ENCODE peak calls at places on chromosomes 3 and 15, in ten cellular contexts. Q is astrocyte, R is psoas muscle, J is tibial nerve, G is tibial artery, C is Panc1, U is left ventricle myocardium inferior, H is thoracic aorta, P is breast epithelium, I is neuronal stem cell. Y is an unnamed sample. For H3K4me1, the result is how much of the 10 kb centered on the place peaks cover.

GRCh38 chr15:81338422-81339007 is 14.6 kb upstream of the STARD5 start:
- DNase-seq in H (peak), I (no peak), U (peak), R (peak), Q (peak), J (peak), P (no peak), G (peak), C (no peak), Y (no peak)

GRCh38 chr3:196207833-196208607 is 3.2 kb downstream of the ZDHHC19 start:
- DNase-seq in G (no peak), J (no peak), P (no peak), Q (no peak), H (no peak), R (peak), C (no peak), I (peak), U (peak), Y (peak)

GRCh38 chr3:45841380-45841700 is 579 bp downstream of the LZTFL1 start:
- DNase-seq in I (peak), G (no peak), Q (peak), U (no peak), J (no peak), H (no peak), P (no peak), R (peak), C (no peak), Y (no peak)

GRCh38 chr3:123067689-123068226 is 933 bp downstream of the PDIA5 start:
- DNase-seq in U (no peak), C (no peak), H (no peak), Q (no peak), J (no peak), I (no peak), G (no peak), P (no peak), R (no peak), Y (no peak)

GRCh38 chr3:105385868-105386508 is 19.3 kb downstream of the ALCAM start:
- DNase-seq in R (no peak), G (no peak), C (no peak), Q (no peak), J (no peak), H (no peak), I (no peak), P (no peak), U (no peak), Y (no peak)

GRCh38 chr3:5058463-5058862 is 63.6 kb upstream of the ARL8B start:
- DNase-seq in R (no peak), H (no peak), C (no peak), U (no peak), Q (peak), P (no peak), G (no peak), I (no peak), J (no peak), Y (no peak)

GRCh38 chr3:156586905-156587766 is 32.2 kb upstream of the SSR3 start:
- DNase-seq in G (no peak), I (no peak), U (no peak), R (no peak), P (no peak), Q (no peak), C (no peak), J (no peak), H (no peak), Y (no peak)

GRCh38 chr3:143121240-143122088 is 1.9 kb downstream of the CHST2 start:
- DNase-seq in P (no peak), G (no peak), C (no peak), R (peak), J (no peak), Q (no peak), I (peak), U (peak), H (no peak), Y (peak)

GRCh38 chr3:185998136-185998535 is 60.3 kb upstream of the TRA2B start:
- DNase-seq in G (no peak), P (no peak), Q (no peak), I (no peak), H (no peak), R (no peak), U (no peak), C (no peak), J (no peak), Y (no peak)

GRCh38 chr3:124832782-124833709 is 54.1 kb downstream of the ITGB5 start:
- DNase-seq in J (no peak), P (no peak), R (no peak), Q (peak), C (no peak), U (no peak), G (no peak), I (no peak), H (no peak), Y (no peak)

GRCh38 chr3:150945226-150945625 is 27.3 kb downstream of the CLRN1 start:
- DNase-seq in R (no peak), H (no peak), C (no peak), Q (peak), U (no peak), P (no peak), J (peak), I (no peak), G (no peak), Y (no peak)

GRCh38 chr3:79012946-79013362 is 754.8 kb downstream of the ROBO1 start:
- DNase-seq in J (no peak), P (no peak), U (no peak), R (no peak), Q (no peak), G (no peak), I (no peak), H (no peak), C (no peak), Y (no peak)

GRCh38 chr3:169162107-169162506 is 501.4 kb downstream of the MECOM start:
- DNase-seq in I (no peak), Q (no peak), G (no peak), C (no peak), J (no peak), H (no peak), R (no peak), U (no peak), P (no peak), Y (no peak)

GRCh38 chr15:76253851-76254440 is 57.3 kb downstream of the ETFA start:
- DNase-seq in J (no peak), P (no peak), H (no peak), R (no peak), G (no peak), C (no peak), U (no peak), I (no peak), Q (peak), Y (no peak)

GRCh38 chr3:67327582-67327981 is 326.8 kb downstream of the SUCLG2 start:
- DNase-seq in R (no peak), C (no peak), P (no peak), H (no peak), I (no peak), Q (no peak), U (no peak), G (no peak), J (no peak), Y (no peak)

GRCh38 chr15:52337961-52338535 is 42.4 kb upstream of the MYO5C start:
- DNase-seq in U (no peak), H (no peak), G (no peak), C (no peak), P (no peak), J (no peak), R (no peak), Q (no peak), I (no peak), Y (no peak)

GRCh38 chr3:186839874-186840641 is 2.5 kb upstream of the ADIPOQ start:
- DNase-seq in H (peak), U (no peak), J (no peak), G (peak), P (no peak), C (no peak), R (no peak), I (no peak), Q (peak), Y (no peak)

GRCh38 chr15:74441248-74441939 is 7.6 kb upstream of the SEMA7A start:
- DNase-seq in I (no peak), R (no peak), U (no peak), P (no peak), Q (no peak), J (no peak), G (no peak), H (no peak), C (no peak), Y (no peak)

GRCh38 chr15:90099072-90099867 is 3.0 kb downstream of the IDH2 start:
- DNase-seq in J (no peak), Q (no peak), R (no peak), G (no peak), H (no peak), P (no peak), U (no peak), I (no peak), C (no peak), Y (peak)

GRCh38 chr3:169034401-169034800 is 629.1 kb downstream of the MECOM start:
- DNase-seq in C (no peak), G (no peak), Q (no peak), I (no peak), J (no peak), H (no peak), R (no peak), P (no peak), U (no peak), Y (no peak)

GRCh38 chr15:50353251-50353998 is 1.6 kb downstream of the GABPB1 start:
- DNase-seq in U (no peak), I (no peak), H (no peak), C (no peak), G (no peak), Q (peak), R (no peak), P (no peak), J (no peak), Y (no peak)

GRCh38 chr3:13020159-13020558 is 53.1 kb downstream of the IQSEC1 start:
- DNase-seq in P (peak), H (no peak), R (no peak), U (no peak), Q (no peak), G (no peak), C (no peak), J (no peak), I (no peak), Y (no peak)
- H3K4me1 ChIP-seq in P (under half), H (half or more), R (under half), U (half or more), Q (half or more), G (under half), C (under half), J (under half), I (half or more), Y (under half)

DNA sequence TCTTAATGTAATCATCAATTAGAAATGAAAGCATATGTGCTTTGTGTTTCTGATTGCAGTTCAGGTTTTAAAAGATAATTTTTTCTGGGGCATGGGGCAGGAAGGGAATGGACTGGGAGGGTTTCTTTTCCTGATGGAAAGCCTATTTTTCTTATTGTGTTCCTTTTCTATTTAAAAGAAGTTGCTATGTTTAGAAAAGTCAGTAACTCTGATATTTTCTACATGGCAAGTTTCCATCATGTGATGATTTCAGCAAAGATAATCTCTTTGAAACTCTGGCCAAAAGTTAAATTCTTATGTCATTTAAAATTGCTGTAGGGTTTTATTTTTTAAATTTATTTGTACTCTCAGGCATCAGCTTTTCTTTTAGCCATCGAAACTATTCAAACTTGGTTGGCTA is 601.3 kb downstream of the FOXP1 start:
- DNase-seq in H (no peak), U (no peak), J (no peak), I (no peak), P (no peak), G (no peak), C (no peak), Q (no peak), R (no peak), Y (no peak)
- H3K27ac ChIP-seq in H (peak), U (peak), J (peak), I (peak), P (peak), G (peak), C (no peak), Q (peak), R (peak), Y (no peak)

GRCh38 chr15:98855067-98855814 is 152.4 kb downstream of the PGPEP1L start:
- DNase-seq in Q (no peak), P (no peak), R (no peak), I (no peak), H (no peak), J (no peak), U (no peak), C (no peak), G (no peak), Y (no peak)

GRCh38 chr15:98855815-98856539 is 151.6 kb downstream of the PGPEP1L start:
- DNase-seq in Q (no peak), R (no peak), U (no peak), J (no peak), P (no peak), H (no peak), C (no peak), I (no peak), G (no peak), Y (no peak)

GRCh38 chr15:98853593-98854420 is 153.8 kb downstream of the PGPEP1L start:
- DNase-seq in U (no peak), H (no peak), R (no peak), I (no peak), Q (no peak), J (no peak), G (no peak), C (no peak), P (no peak), Y (no peak)

GRCh38 chr15:98853161-98853560 is 154.4 kb downstream of the PGPEP1L start:
- DNase-seq in Q (peak), U (peak), H (no peak), C (no peak), J (peak), P (peak), R (peak), I (peak), G (peak), Y (peak)

GRCh38 chr15:98854496-98854895 is 153.1 kb downstream of the PGPEP1L start:
- DNase-seq in H (no peak), C (no peak), R (no peak), I (no peak), P (no peak), G (no peak), J (no peak), Q (no peak), U (no peak), Y (no peak)
- H3K4me1 ChIP-seq in H (half or more), C (half or more), R (under half), I (half or more), P (under half), G (under half), J (under half), Q (half or more), U (half or more), Y (under half)

DNA sequence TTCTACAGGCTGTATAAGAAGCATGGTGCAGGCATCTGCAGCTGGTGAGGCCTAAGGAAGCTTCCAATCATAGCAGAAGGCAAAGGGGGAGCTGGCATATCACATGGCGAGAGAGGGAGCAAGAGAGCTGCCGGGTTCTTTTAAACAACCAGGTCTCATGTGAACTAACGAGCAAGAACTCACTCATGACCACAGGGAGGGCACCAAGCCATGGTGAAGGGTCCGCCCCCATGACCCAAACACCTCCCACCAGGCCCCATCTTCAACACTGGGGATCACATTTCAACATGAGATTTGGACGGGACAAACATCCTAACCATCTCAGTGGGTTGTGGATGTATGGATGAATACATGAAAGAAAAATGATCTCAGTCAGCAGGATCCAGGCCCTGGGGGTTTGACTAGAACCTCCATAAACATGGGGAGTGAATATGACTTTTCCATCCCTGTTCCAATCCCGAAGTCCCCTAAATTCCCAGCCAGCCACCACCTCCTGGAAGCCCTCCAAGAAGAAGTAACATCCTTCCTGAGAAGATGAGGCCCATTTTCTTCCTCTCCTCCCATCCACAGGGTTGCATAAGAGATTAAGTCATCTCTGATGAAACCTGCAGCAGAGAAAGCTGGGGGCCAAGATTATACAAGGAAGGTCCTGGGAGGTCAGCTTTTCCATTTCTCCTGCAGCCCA is 9.5 kb downstream of the CAV3 start:
- DNase-seq in U (no peak), J (no peak), H (no peak), G (no peak), I (no peak), C (no peak), R (no peak), Q (no peak), P (no peak), Y (no peak)
- H3K27ac ChIP-seq in U (no peak), J (no peak), H (no peak), G (no peak), I (no peak), C (no peak), R (no peak), Q (no peak), P (no peak), Y (no peak)

GRCh38 chr3:42079701-42080323 is 11.3 kb upstream of the TRAK1 start:
- DNase-seq in I (no peak), Q (no peak), P (no peak), R (no peak), C (no peak), U (no peak), J (no peak), G (no peak), H (no peak), Y (no peak)
- H3K4me1 ChIP-seq in I (under half), Q (under half), P (under half), R (half or more), C (under half), U (half or more), J (under half), G (under half), H (under half), Y (under half)